ENCODE peak calls at places on chromosomes 1 and 21, in ten cellular contexts. P is amygdala, I is fibroblast of lung, H is spleen, B is glomerular endothelial cell, F is upper lobe of right lung, X is activated T-helper 1 cell treated with Interleukin-2 at 50 U/mL for 16 hours, S is HT-29, T is KBM-7, J is B cell. A is an unnamed sample.

GRCh38 chr1:42756956-42757891 is 9.6 kb downstream of the P3H1 start:
- DNase-seq in I (peak; percentile 70), T (peak; percentile 61), P (no peak), H (no peak), F (no peak), J (peak; percentile 50), B (no peak), X (no peak), S (peak; percentile 66), A (no peak)

GRCh38 chr1:173038875-173039554 is 11.7 kb downstream of the TNFSF18 start:
- DNase-seq in X (no peak), F (no peak), I (no peak), J (no peak), P (no peak), B (no peak), S (no peak), T (no peak), H (no peak), A (no peak)

GRCh38 chr1:954927-955326 is 4.1 kb downstream of the NOC2L start:
- DNase-seq in H (no peak), P (no peak), F (no peak), X (no peak), S (no peak), B (no peak), T (no peak), J (no peak), I (no peak), A (no peak)

GRCh38 chr1:93774707-93775106 is 93.1 kb upstream of the BCAR3 start:
- DNase-seq in F (no peak), X (no peak), B (no peak), J (no peak), P (no peak), S (no peak), T (no peak), H (no peak), I (no peak), A (no peak)

GRCh38 chr1:224482619-224483018 is 48.0 kb upstream of the WDR26 start:
- DNase-seq in F (no peak), B (no peak), I (no peak), H (no peak), P (no peak), T (no peak), S (no peak), J (no peak), X (no peak), A (no peak)

GRCh38 chr1:38140025-38140487 is 93.5 kb upstream of the POU3F1 start:
- DNase-seq in J (no peak), I (no peak), S (no peak), F (no peak), X (no peak), T (no peak), B (no peak), P (no peak), H (no peak), A (no peak)

GRCh38 chr1:44926311-44926781 is 60.0 kb downstream of the EIF2B3 start:
- DNase-seq in P (no peak), S (no peak), I (peak; percentile 29), H (no peak), X (no peak), B (no peak), J (no peak), F (no peak), T (no peak), A (no peak)

GRCh38 chr1:232501174-232501573 is 128.8 kb downstream of the SIPA1L2 start:
- DNase-seq in F (no peak), B (no peak), I (no peak), P (no peak), T (no peak), J (no peak), S (no peak), X (no peak), H (no peak), A (no peak)

GRCh38 chr1:147741075-147741474 is 19.3 kb downstream of the GJA5 start:
- DNase-seq in H (no peak), T (no peak), B (no peak), X (no peak), P (no peak), I (no peak), J (no peak), S (no peak), F (no peak), A (no peak)

GRCh38 chr21:33123396-33124120 is 53.6 kb downstream of the OLIG1 start:
- DNase-seq in T (no peak), J (no peak), I (no peak), H (no peak), X (no peak), B (no peak), S (no peak), F (no peak), P (no peak), A (no peak)

GRCh38 chr1:111801071-111801850 is 45.6 kb downstream of the DDX20 start:
- DNase-seq in B (no peak), S (peak; percentile 22), P (no peak), T (no peak), I (no peak), J (no peak), X (no peak), F (no peak), H (no peak), A (no peak)

A was measured in putamen.